ENCODE peak calls at places on chromosomes 1 and 21, in four cellular contexts. One of them, this sample, is unnamed.

GRCh38 chr1:56533197-56533596 is 46.2 kb downstream of the PLPP3 start:
- DNase-seq in K562: no peak
- DNase-seq in IMR-90: no peak
- DNase-seq in GM12878: no peak
- DNase-seq in this sample: no peak

GRCh38 chr1:151108331-151108730 is 37.8 kb downstream of the GABPB2 start:
- DNase-seq in K562: peak
- DNase-seq in IMR-90: no peak
- DNase-seq in GM12878: no peak
- DNase-seq in this sample: no peak

GRCh38 chr1:67170751-67171573 is 4.7 kb downstream of the IL23R start:
- DNase-seq in K562: no peak
- DNase-seq in IMR-90: no peak
- DNase-seq in GM12878: no peak
- DNase-seq in this sample: no peak

GRCh38 chr1:40989066-40989465 is 9.6 kb downstream of the CTPS1 start:
- DNase-seq in K562: no peak
- DNase-seq in IMR-90: no peak
- DNase-seq in GM12878: no peak
- DNase-seq in this sample: no peak

GRCh38 chr1:22930235-22930912 is 42.3 kb downstream of the LACTBL1 start:
- DNase-seq in K562: peak
- DNase-seq in IMR-90: peak
- DNase-seq in GM12878: no peak
- DNase-seq in this sample: peak

GRCh38 chr1:154325583-154326545 is 539 bp downstream of the ATP8B2 start:
- DNase-seq in K562: peak
- DNase-seq in IMR-90: peak
- DNase-seq in GM12878: no peak
- DNase-seq in this sample: peak

GRCh38 chr1:16924919-16925477 is 3.3 kb downstream of the CROCC start:
- DNase-seq in K562: no peak
- DNase-seq in IMR-90: no peak
- DNase-seq in GM12878: no peak
- DNase-seq in this sample: no peak

GRCh38 chr1:85322655-85323054 is 46.2 kb upstream of the BCL10 start:
- DNase-seq in K562: no peak
- DNase-seq in IMR-90: peak
- DNase-seq in GM12878: no peak
- DNase-seq in this sample: peak

GRCh38 chr1:26950602-26951001 is 9.7 kb downstream of the KDF1 start:
- DNase-seq in K562: peak
- DNase-seq in IMR-90: no peak
- DNase-seq in GM12878: no peak
- DNase-seq in this sample: no peak

GRCh38 chr21:33384851-33385331 is 18.3 kb upstream of the IFNGR2 start:
- DNase-seq in K562: no peak
- DNase-seq in IMR-90: peak
- DNase-seq in GM12878: no peak
- DNase-seq in this sample: no peak

GRCh38 chr1:162279099-162279498 is 97.6 kb downstream of the SPATA46 start:
- DNase-seq in K562: no peak
- DNase-seq in IMR-90: no peak
- DNase-seq in GM12878: no peak
- DNase-seq in this sample: no peak

GRCh38 chr1:203796223-203796747 is 862 bp downstream of the ZBED6 start:
- DNase-seq in K562: peak
- DNase-seq in IMR-90: peak
- DNase-seq in GM12878: peak
- DNase-seq in this sample: peak

GRCh38 chr21:34284613-34285160 is 79.1 kb upstream of the KCNE2 start:
- DNase-seq in K562: no peak
- DNase-seq in IMR-90: no peak
- DNase-seq in GM12878: no peak
- DNase-seq in this sample: no peak

GRCh38 chr1:51768971-51769601 is 109.4 kb downstream of the NRDC start:
- DNase-seq in K562: peak
- DNase-seq in IMR-90: peak
- DNase-seq in GM12878: no peak
- DNase-seq in this sample: peak

GRCh38 chr1:147389532-147390184 is 147.2 kb downstream of the CHD1L start:
- DNase-seq in K562: peak
- DNase-seq in IMR-90: peak
- DNase-seq in GM12878: no peak
- DNase-seq in this sample: peak

DNA sequence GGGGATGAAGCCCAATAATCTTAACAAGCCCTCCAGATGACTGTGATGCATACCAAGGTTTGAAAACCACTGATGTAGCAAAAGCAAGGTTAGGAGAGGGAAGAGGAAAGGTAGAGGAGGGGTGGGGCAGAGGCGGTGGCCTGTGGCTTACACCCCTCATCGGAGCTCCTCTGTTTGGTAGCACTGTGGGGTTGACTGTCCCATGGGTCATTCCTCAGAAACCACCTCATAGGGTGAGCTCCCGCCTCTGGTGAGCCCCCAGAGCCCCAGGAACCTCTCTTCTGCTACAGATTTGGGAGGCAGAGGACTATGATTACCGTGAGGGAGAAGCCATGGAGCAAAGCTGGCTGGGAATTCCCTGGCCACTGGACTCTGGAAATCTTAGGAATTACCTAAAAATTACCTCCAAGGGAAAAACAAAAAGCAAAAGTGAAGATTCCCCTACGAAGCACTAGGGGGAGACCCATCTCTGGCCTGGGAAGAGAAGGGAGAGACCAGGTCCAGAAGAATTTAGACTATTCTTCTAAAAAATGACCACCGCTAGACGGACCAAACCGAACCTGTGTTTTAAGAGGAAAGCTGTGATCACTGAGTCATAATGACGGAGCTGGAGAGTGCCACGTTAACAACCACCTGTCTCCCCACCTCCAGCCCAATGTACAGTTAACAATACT is 1.5 kb upstream of the RASSF5 start:
- DNase-seq in K562: peak
- DNase-seq in IMR-90: peak
- DNase-seq in GM12878: no peak
- DNase-seq in this sample: no peak
- H3K9ac ChIP-seq in K562: no peak
- H3K9ac ChIP-seq in IMR-90: no peak
- H3K9ac ChIP-seq in GM12878: peak
- H3K9ac ChIP-seq in this sample: no peak

GRCh38 chr1:201265771-201266170 is 17.5 kb upstream of the PKP1 start:
- DNase-seq in K562: no peak
- DNase-seq in IMR-90: peak
- DNase-seq in GM12878: no peak
- DNase-seq in this sample: no peak
- TF ChIP-seq FOS in K562: no peak
- TF ChIP-seq FOS in IMR-90: no peak
- TF ChIP-seq FOS in GM12878: no peak
- TF ChIP-seq FOS in this sample: peak

DNA sequence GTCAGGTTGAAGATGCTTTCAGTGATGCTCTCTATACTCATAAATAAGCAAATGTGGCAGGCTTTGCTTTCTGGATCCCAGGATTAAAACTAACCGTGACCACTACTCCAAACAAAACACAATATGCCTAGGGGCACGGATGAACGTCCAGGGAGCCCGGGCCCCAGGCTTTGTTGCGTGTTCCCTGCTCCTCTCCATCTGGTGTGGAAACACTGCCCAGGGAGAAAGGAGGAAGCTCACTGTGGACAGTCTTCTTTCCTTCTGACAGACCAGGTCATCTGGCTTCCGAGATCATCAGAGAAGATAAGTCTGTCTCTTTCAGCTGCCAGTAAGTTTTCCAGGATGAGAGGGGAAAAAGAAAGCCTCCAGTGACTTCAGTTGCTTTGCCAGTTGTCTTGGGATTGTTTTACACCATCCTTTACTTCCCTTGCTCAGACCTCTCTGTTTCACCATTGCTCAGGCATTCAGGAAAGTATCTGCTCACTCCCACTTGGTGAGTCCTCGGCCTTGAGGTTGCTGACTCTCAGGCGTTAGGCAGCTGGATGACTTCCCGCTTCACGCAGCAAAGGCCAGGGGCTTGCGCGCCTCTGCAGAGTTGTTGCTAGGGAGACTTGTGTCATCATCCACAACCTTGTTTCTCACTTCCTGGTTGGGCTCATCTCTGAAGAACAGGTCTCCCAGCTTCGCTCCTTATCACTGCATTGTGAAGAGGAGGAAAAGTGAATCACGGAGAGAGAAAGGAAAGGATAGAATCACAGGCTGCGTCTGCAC is 20.6 kb upstream of the PGD start:
- DNase-seq in K562: peak
- DNase-seq in IMR-90: peak
- DNase-seq in GM12878: no peak
- DNase-seq in this sample: peak
- H3K9ac ChIP-seq in K562: peak
- H3K9ac ChIP-seq in IMR-90: peak
- H3K9ac ChIP-seq in GM12878: no peak
- H3K9ac ChIP-seq in this sample: no peak

DNA sequence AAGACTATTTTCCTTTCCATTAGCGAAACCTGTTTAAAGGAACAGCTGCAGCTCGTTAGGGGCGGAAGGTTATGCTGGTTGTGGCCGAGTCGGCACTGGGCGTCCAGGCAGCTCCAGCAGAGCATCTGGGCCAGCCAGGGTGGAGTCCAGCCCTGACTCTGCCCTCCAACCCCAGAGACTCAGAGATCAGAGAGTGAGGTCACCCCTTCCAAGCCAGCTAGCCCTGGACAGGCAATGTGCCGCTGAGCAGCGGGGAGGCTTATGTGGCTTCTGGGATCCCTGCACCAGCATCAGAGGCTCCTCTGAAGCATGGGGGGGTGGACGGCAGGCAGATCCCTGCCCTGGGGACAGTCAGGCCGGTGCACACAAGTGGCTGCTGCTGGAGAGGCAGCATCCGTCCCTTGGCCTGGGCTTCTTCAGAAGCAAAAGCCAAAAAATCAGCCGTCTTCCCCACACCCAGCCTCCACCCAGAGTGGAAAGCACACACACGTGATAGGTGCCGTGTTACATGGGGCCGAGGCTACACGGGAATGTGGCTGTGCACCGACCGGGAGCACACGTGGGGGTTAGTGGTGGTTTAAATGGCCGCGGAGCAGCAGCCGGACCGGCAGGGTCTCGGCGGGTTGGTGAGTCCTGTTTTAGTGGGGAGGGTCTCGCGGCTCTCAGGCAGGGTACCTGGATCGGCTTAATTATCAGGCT is 30.1 kb downstream of the SLC66A1 start:
- DNase-seq in K562: no peak
- DNase-seq in IMR-90: no peak
- DNase-seq in GM12878: no peak
- DNase-seq in this sample: no peak
- TF ChIP-seq FOS in K562: no peak
- TF ChIP-seq FOS in IMR-90: no peak
- TF ChIP-seq FOS in GM12878: no peak
- TF ChIP-seq FOS in this sample: no peak

GRCh38 chr1:176699821-176700220 is 236.8 kb downstream of the PAPPA2 start:
- DNase-seq in K562: no peak
- DNase-seq in IMR-90: no peak
- DNase-seq in GM12878: no peak
- DNase-seq in this sample: no peak
- H3K9ac ChIP-seq in K562: no peak
- H3K9ac ChIP-seq in IMR-90: no peak
- H3K9ac ChIP-seq in GM12878: no peak
- H3K9ac ChIP-seq in this sample: no peak

GRCh38 chr1:28860332-28861073 is 48.5 kb downstream of the OPRD1 start:
- DNase-seq in K562: peak
- DNase-seq in IMR-90: no peak
- DNase-seq in GM12878: no peak
- DNase-seq in this sample: peak
- TF ChIP-seq FOS in K562: no peak
- TF ChIP-seq FOS in IMR-90: no peak
- TF ChIP-seq FOS in GM12878: no peak
- TF ChIP-seq FOS in this sample: peak

GRCh38 chr1:221117548-221117951 is 238.3 kb downstream of the HLX start:
- DNase-seq in K562: no peak
- DNase-seq in IMR-90: peak
- DNase-seq in GM12878: no peak
- DNase-seq in this sample: no peak
- H3K9ac ChIP-seq in K562: no peak
- H3K9ac ChIP-seq in IMR-90: no peak
- H3K9ac ChIP-seq in GM12878: no peak
- H3K9ac ChIP-seq in this sample: no peak

GRCh38 chr1:244049142-244049968 is 1.7 kb upstream of the ZBTB18 start:
- DNase-seq in K562: peak
- DNase-seq in IMR-90: no peak
- DNase-seq in GM12878: no peak
- DNase-seq in this sample: peak
- TF ChIP-seq FOS in K562: no peak
- TF ChIP-seq FOS in IMR-90: no peak
- TF ChIP-seq FOS in GM12878: no peak
- TF ChIP-seq FOS in this sample: no peak

GRCh38 chr1:11571906-11572616 is 82.2 kb downstream of the FBXO2 start:
- DNase-seq in K562: peak
- DNase-seq in IMR-90: no peak
- DNase-seq in GM12878: no peak
- DNase-seq in this sample: no peak
- H3K9ac ChIP-seq in K562: no peak
- H3K9ac ChIP-seq in IMR-90: no peak
- H3K9ac ChIP-seq in GM12878: no peak
- H3K9ac ChIP-seq in this sample: no peak

DNA sequence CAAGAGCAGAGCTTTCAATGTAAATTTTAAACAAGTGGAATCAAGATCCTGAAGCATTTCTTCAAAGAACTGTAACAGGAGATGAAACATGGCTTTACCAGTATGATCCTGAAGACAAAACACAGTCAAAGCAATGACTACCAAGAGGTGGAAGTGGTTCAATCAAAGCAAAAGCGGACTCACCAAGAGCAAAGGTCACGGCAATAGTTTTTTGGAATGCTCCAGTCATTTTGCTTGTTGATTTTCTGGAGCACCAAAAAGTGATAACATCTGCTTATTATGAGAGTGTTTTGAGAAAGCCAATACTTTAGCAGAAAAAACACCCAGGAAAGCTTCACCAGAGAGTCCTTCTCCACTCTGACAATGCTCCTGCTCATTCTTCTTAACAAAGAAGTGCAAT is 16.2 kb upstream of the KCNA3 start:
- DNase-seq in K562: no peak
- DNase-seq in IMR-90: no peak
- DNase-seq in GM12878: no peak
- DNase-seq in this sample: no peak
- TF ChIP-seq FOS in K562: no peak
- TF ChIP-seq FOS in IMR-90: no peak
- TF ChIP-seq FOS in GM12878: no peak
- TF ChIP-seq FOS in this sample: no peak

This sample was measured in endothelial cell of umbilical vein.